ENCODE peak calls at places on chromosomes 7 and 10, in six cellular contexts. D is uterus, X is esophagus squamous epithelium, Q is HCT116, O is prostate gland, K is tibial nerve. M is an unnamed sample.

GRCh38 chr7:63065684-63066083 is 933.0 kb upstream of the ZNF722 start:
- DNase-seq in Q (no peak), O (no peak), K (no peak), X (no peak), D (no peak), M (no peak)

GRCh38 chr7:141073173-141073640 is 657 bp upstream of the TMEM178B start:
- DNase-seq in O (peak), K (no peak), D (no peak), X (no peak), Q (no peak), M (no peak)

GRCh38 chr10:32350811-32351342 is 3.9 kb upstream of the EPC1 start:
- DNase-seq in O (no peak), D (no peak), Q (no peak), X (no peak), K (no peak), M (no peak)

GRCh38 chr7:97499204-97499603 is 232.7 kb upstream of the TAC1 start:
- DNase-seq in D (no peak), X (no peak), O (no peak), Q (peak), K (no peak), M (no peak)

GRCh38 chr7:5424689-5425506 is 1.3 kb upstream of the TNRC18 start:
- DNase-seq in O (peak), K (peak), Q (no peak), D (peak), X (no peak), M (peak)

GRCh38 chr7:133081119-133081604 is 728 bp downstream of the CHCHD3 start:
- DNase-seq in Q (no peak), X (no peak), O (no peak), K (no peak), D (no peak), M (peak)

GRCh38 chr7:45684910-45685618 is 110.9 kb downstream of the ADCY1 start:
- DNase-seq in D (no peak), O (peak), K (peak), X (no peak), Q (no peak), M (no peak)

GRCh38 chr10:27685686-27686085 is 59.9 kb downstream of the MKX start:
- DNase-seq in O (no peak), Q (no peak), X (no peak), K (no peak), D (no peak), M (no peak)

GRCh38 chr7:66880009-66880554 is 40.9 kb upstream of the TMEM248 start:
- DNase-seq in K (no peak), Q (no peak), X (no peak), O (no peak), D (no peak), M (no peak)

GRCh38 chr10:89357096-89357495 is 20.8 kb upstream of the IFIT1B start:
- DNase-seq in O (no peak), K (no peak), Q (no peak), X (no peak), D (no peak), M (no peak)

GRCh38 chr10:30581779-30582380 is 47.7 kb downstream of the LYZL2 start:
- DNase-seq in O (no peak), K (peak), Q (peak), D (peak), X (no peak), M (no peak)

GRCh38 chr7:159049266-159050025 is 95.2 kb downstream of the VIPR2 start:
- DNase-seq in Q (no peak), X (no peak), O (peak), D (no peak), K (no peak), M (no peak)

GRCh38 chr10:128938488-128938887 is 528.6 kb upstream of the MGMT start:
- DNase-seq in K (no peak), D (no peak), X (no peak), O (no peak), Q (no peak), M (no peak)

GRCh38 chr7:36287371-36288241 is 102.1 kb upstream of the ANLN start:
- DNase-seq in D (no peak), Q (no peak), K (no peak), O (peak), X (no peak), M (no peak)

GRCh38 chr7:44977304-44977858 is 1.4 kb downstream of the MYO1G start:
- DNase-seq in X (no peak), O (no peak), Q (no peak), D (no peak), K (no peak), M (no peak)

GRCh38 chr10:89458760-89459159 is 44.4 kb downstream of the IFIT5 start:
- DNase-seq in Q (no peak), K (no peak), D (no peak), X (no peak), O (no peak), M (no peak)

GRCh38 chr7:1437155-1437880 is 22.0 kb downstream of the MICALL2 start:
- DNase-seq in O (no peak), Q (no peak), K (no peak), D (no peak), X (no peak), M (no peak)

GRCh38 chr10:84896909-84897308 is 568.5 kb downstream of the CCSER2 start:
- DNase-seq in X (no peak), Q (no peak), D (no peak), O (no peak), K (no peak), M (no peak)

GRCh38 chr7:111363099-111363498 is 199.2 kb downstream of the IMMP2L start:
- DNase-seq in D (no peak), O (no peak), Q (no peak), X (no peak), K (no peak), M (no peak)

GRCh38 chr7:47418910-47419309 is 163.0 kb downstream of the TNS3 start:
- DNase-seq in X (no peak), Q (no peak), K (no peak), O (no peak), D (peak), M (peak)

GRCh38 chr7:33986951-33987948 is 81.9 kb downstream of the BMPER start:
- DNase-seq in Q (peak), O (no peak), K (peak), D (peak), X (no peak), M (peak)

GRCh38 chr7:29962035-29962434 is 27.6 kb downstream of the SCRN1 start:
- DNase-seq in X (no peak), Q (no peak), O (no peak), D (no peak), K (no peak), M (no peak)

GRCh38 chr10:22475857-22476600 is 130.7 kb downstream of the SPAG6 start:
- DNase-seq in D (no peak), X (no peak), O (no peak), K (no peak), Q (no peak), M (no peak)

GRCh38 chr7:71272509-71273214 is 140.7 kb downstream of the GALNT17 start:
- DNase-seq in K (no peak), Q (no peak), X (no peak), O (no peak), D (peak), M (peak)

GRCh38 chr10:51422311-51423120 is 276.9 kb downstream of the CSTF2T start:
- DNase-seq in X (no peak), K (peak), O (peak), D (peak), Q (peak), M (peak)

DNA sequence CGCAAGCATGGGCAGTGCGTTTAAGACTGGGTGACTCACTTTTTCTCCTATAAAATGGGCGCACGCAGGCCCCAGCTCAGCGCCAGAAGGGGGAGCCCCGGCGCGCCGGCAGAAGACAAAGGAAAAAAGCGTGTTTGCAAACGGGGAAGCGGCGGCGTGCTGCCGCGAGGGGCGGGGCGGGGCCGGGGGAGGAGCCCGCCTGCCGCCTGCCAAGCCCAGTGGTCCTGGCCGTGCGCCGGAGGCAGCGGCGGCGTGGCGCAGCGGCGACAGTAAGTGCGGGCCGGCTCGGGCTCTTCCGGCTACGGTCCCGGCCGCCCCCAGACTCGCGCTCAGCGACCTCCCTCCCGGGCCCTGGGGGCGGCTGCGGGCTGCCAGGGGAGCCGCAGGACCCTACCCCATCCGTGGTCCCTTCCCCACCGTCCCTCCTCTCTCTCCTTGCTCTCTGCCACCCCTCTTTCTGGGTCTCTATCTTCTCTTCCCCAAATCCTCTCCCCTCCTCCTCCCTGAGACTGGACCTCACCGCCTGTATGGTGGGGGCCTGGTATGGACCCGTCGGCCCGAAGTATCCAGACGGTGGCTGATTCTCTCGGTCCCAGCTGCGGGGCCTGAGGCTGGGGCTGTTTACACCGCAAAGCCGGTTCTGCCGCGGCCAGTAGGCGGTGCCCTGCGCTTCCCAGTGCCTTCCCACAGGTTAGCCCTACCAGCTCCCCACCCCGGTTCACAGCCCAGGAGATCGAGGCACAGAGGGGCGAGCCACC is at the start of gene SLC29A3:
- DNase-seq in K (peak), X (peak), O (peak), Q (peak), D (peak), M (peak)
- TF ChIP-seq POLR2A in K (no peak), X (no peak), O (peak), Q (peak), D (peak), M (no peak)

GRCh38 chr7:93279541-93279940 is 47.4 kb downstream of the VPS50 start:
- DNase-seq in X (no peak), D (no peak), O (no peak), Q (no peak), K (no peak), M (no peak)

DNA sequence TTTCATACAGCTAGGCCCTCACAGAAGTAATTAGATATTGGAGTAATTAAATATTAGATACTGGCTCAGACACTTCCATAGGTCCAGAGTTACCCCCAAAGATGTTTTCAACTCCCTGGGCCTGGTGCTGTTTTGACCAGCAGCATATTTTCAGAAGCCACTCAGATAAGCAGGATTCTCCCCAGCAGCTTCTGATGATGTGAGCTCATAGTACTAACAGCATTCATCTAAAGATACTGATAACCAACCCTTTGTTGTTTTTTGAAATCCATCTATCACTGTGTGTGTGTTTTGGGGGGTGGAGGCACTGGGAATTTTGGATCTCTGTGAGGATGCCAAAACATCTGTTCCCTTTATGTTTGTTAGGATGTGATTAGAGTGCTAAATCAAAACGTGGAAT is 52.7 kb downstream of the VPS50 start:
- DNase-seq in D (no peak), K (no peak), X (no peak), Q (no peak), O (no peak), M (no peak)
- H3K4me3 ChIP-seq in D (no peak), K (no peak), X (no peak), Q (no peak), O (no peak), M (no peak)

GRCh38 chr7:129224251-129225205 is at the start of gene AHCYL2:
- DNase-seq in K (peak), O (peak), D (peak), X (peak), Q (peak), M (peak)
- TF ChIP-seq POLR2A in K (peak), O (peak), D (peak), X (no peak), Q (peak), M (no peak)

GRCh38 chr10:119515511-119516045 is 26.9 kb downstream of the RGS10 start:
- DNase-seq in O (no peak), D (no peak), X (no peak), K (no peak), Q (no peak), M (no peak)

GRCh38 chr10:119516381-119517234 is 25.9 kb downstream of the RGS10 start:
- DNase-seq in O (no peak), D (no peak), X (no peak), K (no peak), Q (no peak), M (no peak)

GRCh38 chr10:119518936-119519335 is 23.6 kb downstream of the RGS10 start:
- DNase-seq in D (no peak), X (no peak), K (no peak), O (no peak), Q (no peak), M (no peak)

GRCh38 chr10:119518176-119518575 is 24.3 kb downstream of the RGS10 start:
- DNase-seq in X (no peak), K (no peak), O (no peak), D (no peak), Q (no peak), M (no peak)

GRCh38 chr10:119517235-119518141 is 25.0 kb downstream of the RGS10 start:
- DNase-seq in K (peak), O (no peak), D (no peak), X (no peak), Q (no peak), M (peak)
- H3K4me3 ChIP-seq in K (no peak), O (no peak), D (no peak), X (no peak), Q (no peak), M (no peak)

GRCh38 chr7:3243256-3243655 is 57.8 kb upstream of the SDK1 start:
- DNase-seq in Q (no peak), D (no peak), K (no peak), X (no peak), O (no peak), M (no peak)
- TF ChIP-seq POLR2A in Q (no peak), D (no peak), K (no peak), X (no peak), O (no peak), M (no peak)

GRCh38 chr7:151481650-151482505 is 37.8 kb downstream of the RHEB start:
- DNase-seq in K (no peak), O (no peak), D (no peak), X (no peak), Q (no peak), M (no peak)

GRCh38 chr7:151485006-151485732 is 34.5 kb downstream of the RHEB start:
- DNase-seq in O (no peak), D (peak), X (no peak), Q (peak), K (no peak), M (no peak)

GRCh38 chr7:151483700-151483960 is 36.1 kb downstream of the RHEB start:
- DNase-seq in O (no peak), D (no peak), Q (no peak), K (no peak), X (no peak), M (no peak)

GRCh38 chr7:151486074-151486473 is 33.6 kb downstream of the RHEB start:
- DNase-seq in O (no peak), K (no peak), Q (no peak), X (no peak), D (no peak), M (no peak)

DNA sequence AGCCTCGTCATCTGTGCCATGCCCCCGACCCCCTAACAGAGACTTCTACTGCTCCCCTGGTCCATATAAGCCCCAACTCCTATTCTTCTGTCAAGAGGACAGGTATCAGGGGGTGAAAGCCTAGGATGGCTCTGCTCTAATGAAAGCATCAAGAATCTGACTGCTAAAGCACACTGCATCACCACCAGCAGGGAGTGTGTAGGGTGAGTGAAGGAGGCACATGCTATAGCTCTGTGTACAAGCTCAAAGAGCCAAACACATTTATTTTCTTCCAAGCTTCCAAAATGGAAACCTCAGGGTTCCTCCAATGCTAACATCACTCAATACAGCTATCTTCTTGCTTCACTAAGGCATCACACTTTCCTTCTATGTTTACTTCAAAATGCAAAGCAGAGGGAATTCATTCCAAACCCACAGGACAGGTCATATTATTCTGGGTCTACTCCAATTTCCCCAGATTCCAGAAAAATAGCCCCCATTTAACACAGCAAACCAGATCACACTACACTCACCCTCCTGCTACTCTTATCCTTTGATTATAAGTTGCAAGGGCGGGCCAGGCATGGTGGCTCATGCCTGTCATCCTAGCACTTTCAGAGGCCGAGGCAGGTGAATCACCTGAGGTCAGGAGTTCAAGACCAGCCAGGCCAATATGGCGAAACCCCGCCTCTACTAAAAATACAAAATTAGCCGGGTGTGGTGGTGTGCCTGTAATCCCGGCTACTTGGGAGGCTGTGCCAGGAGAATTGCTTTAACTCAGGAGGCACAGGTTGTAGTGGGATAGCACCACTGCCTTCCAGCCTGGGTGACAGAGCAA is 36.6 kb downstream of the RHEB start:
- DNase-seq in O (no peak), Q (no peak), K (no peak), X (no peak), D (no peak), M (no peak)
- H3K4me3 ChIP-seq in O (no peak), Q (no peak), K (no peak), X (no peak), D (no peak), M (no peak)